ENCODE peak calls at places on chromosome 10, in nine cellular contexts. W, S, Q, A, T, D, F, N and L are unnamed samples.

GRCh38 chr10:17394854-17395253 is 59.5 kb downstream of the ST8SIA6 start:
- DNase-seq in W (no peak), S (no peak), Q (no peak), A (no peak), F (no peak), D (no peak), N (no peak), T (no peak), L (no peak)

GRCh38 chr10:114822771-114823463 is 1.3 kb downstream of the FHIP2A start:
- DNase-seq in D (peak), Q (no peak), N (no peak), F (no peak), W (no peak), T (no peak), S (peak), A (no peak), L (peak)

GRCh38 chr10:100101526-100102076 is 19.9 kb upstream of the CPN1 start:
- DNase-seq in D (peak), W (no peak), T (no peak), Q (no peak), F (no peak), S (peak), N (no peak), A (no peak), L (peak)

GRCh38 chr10:58943960-58944359 is 232.5 kb upstream of the PHYHIPL start:
- DNase-seq in A (no peak), F (no peak), T (no peak), D (no peak), W (no peak), Q (no peak), S (no peak), N (no peak), L (no peak)

GRCh38 chr10:2575460-2575859 is 491.9 kb upstream of the PFKP start:
- DNase-seq in S (no peak), Q (no peak), D (no peak), F (no peak), T (no peak), N (no peak), W (no peak), A (no peak), L (no peak)

GRCh38 chr10:10133271-10133670 is 884.4 kb upstream of the CELF2 start:
- DNase-seq in T (no peak), Q (no peak), N (no peak), A (no peak), W (no peak), S (no peak), D (no peak), F (no peak), L (no peak)

GRCh38 chr10:30671011-30671616 is 41.6 kb upstream of the LYZL2 start:
- DNase-seq in W (no peak), T (no peak), Q (no peak), D (peak), A (peak), F (no peak), S (peak), N (peak), L (peak)

GRCh38 chr10:19874791-19875190 is 58.6 kb downstream of the PLXDC2 start:
- DNase-seq in F (no peak), Q (no peak), T (no peak), D (no peak), S (peak), A (no peak), N (no peak), W (no peak), L (peak)

GRCh38 chr10:101778781-101779543 is 3.0 kb upstream of the FGF8 start:
- DNase-seq in Q (peak), F (no peak), A (peak), N (peak), S (peak), W (no peak), D (no peak), T (peak), L (no peak)

GRCh38 chr10:100745882-100746412 is 565 bp downstream of the PAX2 start:
- DNase-seq in T (no peak), W (no peak), D (no peak), A (no peak), F (no peak), S (no peak), Q (no peak), N (no peak), L (no peak)

GRCh38 chr10:45106257-45106856 is 105.6 kb downstream of the ZNF22 start:
- DNase-seq in T (no peak), S (no peak), W (no peak), N (no peak), F (no peak), A (no peak), D (no peak), Q (no peak), L (no peak)

GRCh38 chr10:45100429-45100828 is 99.7 kb downstream of the ZNF22 start:
- DNase-seq in N (no peak), Q (no peak), F (no peak), T (no peak), W (no peak), D (no peak), A (no peak), S (no peak), L (no peak)
- TF ChIP-seq CTCF in N (no peak), Q (no peak), F (no peak), T (no peak), W (no peak), D (no peak), A (no peak), S (no peak), L (no peak)

GRCh38 chr10:97000487-97001182 is 168.5 kb downstream of the LCOR start:
- DNase-seq in W (no peak), F (no peak), Q (no peak), D (no peak), A (no peak), N (peak), T (no peak), S (no peak), L (peak)
- TF ChIP-seq CTCF in W (no peak), F (no peak), Q (no peak), D (no peak), A (no peak), N (no peak), T (no peak), S (no peak), L (no peak)

GRCh38 chr10:103042908-103043307 is 124.8 kb downstream of the CNNM2 start:
- DNase-seq in A (no peak), T (no peak), F (no peak), Q (no peak), S (no peak), N (no peak), D (peak), W (no peak), L (no peak)
- TF ChIP-seq CTCF in A (no peak), T (no peak), F (no peak), Q (no peak), S (no peak), N (no peak), D (peak), W (no peak), L (no peak)

GRCh38 chr10:129501652-129502436 is 34.8 kb downstream of the MGMT start:
- DNase-seq in N (no peak), Q (peak), A (peak), W (no peak), F (no peak), D (no peak), S (no peak), T (peak), L (no peak)
- TF ChIP-seq CTCF in N (no peak), Q (no peak), A (no peak), W (no peak), F (no peak), D (no peak), S (no peak), T (no peak), L (no peak)

GRCh38 chr10:25666276-25666675 is 267.8 kb upstream of the MYO3A start:
- DNase-seq in W (no peak), F (no peak), S (no peak), Q (no peak), D (no peak), A (no peak), N (no peak), T (peak), L (peak)

GRCh38 chr10:25661632-25662031 is 272.4 kb upstream of the MYO3A start:
- DNase-seq in N (no peak), T (no peak), W (no peak), A (no peak), Q (no peak), F (no peak), D (no peak), S (no peak), L (no peak)
- TF ChIP-seq CTCF in N (no peak), T (no peak), W (no peak), A (no peak), Q (no peak), F (no peak), D (no peak), S (no peak), L (no peak)

DNA sequence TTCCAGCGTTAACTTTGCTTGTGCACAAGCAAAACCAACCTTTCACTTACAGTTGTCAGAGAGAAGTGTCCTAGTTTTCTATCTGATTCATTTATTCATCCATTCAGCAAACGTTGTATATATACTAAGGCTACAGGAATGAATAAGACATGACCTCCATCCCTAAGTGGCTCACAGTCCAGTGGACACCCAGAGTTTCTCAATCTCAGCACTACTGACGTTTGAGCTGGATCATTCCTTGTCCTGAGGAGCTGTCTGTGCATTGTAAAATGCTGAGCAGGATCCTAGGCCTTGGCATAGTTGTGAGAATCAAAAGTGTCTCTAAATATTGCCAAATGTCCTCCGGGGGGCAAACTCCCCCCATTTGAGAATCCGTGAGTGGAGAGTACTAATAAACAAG is 166.7 kb upstream of the PRKCQ start:
- DNase-seq in F (no peak), N (no peak), T (no peak), Q (no peak), A (no peak), W (no peak), S (peak), D (no peak), L (no peak)
- TF ChIP-seq CTCF in F (no peak), N (no peak), T (no peak), Q (no peak), A (no peak), W (no peak), S (no peak), D (no peak), L (no peak)

GRCh38 chr10:37268266-37268665 is 142.9 kb downstream of the ANKRD30A start:
- DNase-seq in D (no peak), Q (no peak), N (no peak), W (no peak), S (no peak), A (no peak), T (no peak), F (no peak), L (no peak)

DNA sequence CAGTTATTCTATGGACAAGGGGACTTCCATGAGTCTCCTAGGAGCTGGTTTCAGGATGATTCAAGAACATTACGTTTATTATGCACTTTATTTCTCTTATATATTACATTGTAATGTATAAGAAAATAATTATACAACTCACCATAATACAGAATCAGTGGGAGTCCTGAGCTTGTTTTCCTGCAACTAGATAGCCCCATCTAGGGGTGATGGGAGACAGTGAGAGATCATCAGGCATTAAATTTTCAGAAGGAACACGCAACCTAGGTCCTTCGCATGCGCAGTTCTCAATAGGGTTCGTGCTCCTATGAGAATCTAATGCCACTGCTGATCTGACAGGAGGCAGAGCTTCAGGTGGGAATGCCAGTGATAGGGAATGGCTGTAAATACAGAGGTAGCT is 137.9 kb downstream of the ANKRD30A start:
- DNase-seq in W (no peak), D (peak), N (no peak), F (no peak), Q (no peak), T (no peak), A (no peak), S (no peak), L (no peak)
- TF ChIP-seq CTCF in W (no peak), D (peak), N (no peak), F (no peak), Q (no peak), T (no peak), A (no peak), S (no peak), L (peak)

GRCh38 chr10:21888959-21889358 is 114.6 kb downstream of the DNAJC1 start:
- DNase-seq in T (no peak), Q (no peak), A (peak), F (no peak), S (no peak), N (no peak), W (no peak), D (no peak), L (no peak)
- TF ChIP-seq CTCF in T (no peak), Q (no peak), A (no peak), F (no peak), S (no peak), N (no peak), W (no peak), D (no peak), L (no peak)

DNA sequence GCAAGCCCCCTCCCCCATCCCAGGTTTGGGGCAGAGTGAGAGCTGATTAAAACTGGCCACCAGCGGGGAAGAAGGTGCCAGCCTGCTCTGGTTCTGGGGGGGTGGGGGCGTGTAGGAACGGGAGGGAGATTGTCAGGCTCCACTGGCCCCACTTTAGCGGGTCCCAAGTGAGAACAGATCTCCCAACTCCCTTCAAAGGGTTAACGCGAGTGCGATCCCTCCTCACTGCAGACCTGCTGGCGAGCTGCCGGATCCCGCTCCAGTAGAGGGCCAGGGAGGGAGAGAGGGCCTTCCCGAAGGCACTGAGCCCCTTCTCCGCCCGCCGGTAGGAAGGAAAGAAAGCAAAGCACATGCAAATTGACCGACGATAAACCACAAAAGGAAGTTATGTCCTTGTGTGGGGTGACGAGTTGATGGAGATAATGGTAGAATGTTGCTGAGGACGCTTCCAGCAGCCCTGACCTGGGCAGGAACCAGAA is 1.3 kb downstream of the NRG3 start:
- DNase-seq in T (peak), Q (no peak), N (peak), W (no peak), A (peak), D (no peak), S (no peak), F (no peak), L (no peak)
- TF ChIP-seq CTCF in T (no peak), Q (no peak), N (no peak), W (no peak), A (no peak), D (no peak), S (no peak), F (no peak), L (no peak)

DNA sequence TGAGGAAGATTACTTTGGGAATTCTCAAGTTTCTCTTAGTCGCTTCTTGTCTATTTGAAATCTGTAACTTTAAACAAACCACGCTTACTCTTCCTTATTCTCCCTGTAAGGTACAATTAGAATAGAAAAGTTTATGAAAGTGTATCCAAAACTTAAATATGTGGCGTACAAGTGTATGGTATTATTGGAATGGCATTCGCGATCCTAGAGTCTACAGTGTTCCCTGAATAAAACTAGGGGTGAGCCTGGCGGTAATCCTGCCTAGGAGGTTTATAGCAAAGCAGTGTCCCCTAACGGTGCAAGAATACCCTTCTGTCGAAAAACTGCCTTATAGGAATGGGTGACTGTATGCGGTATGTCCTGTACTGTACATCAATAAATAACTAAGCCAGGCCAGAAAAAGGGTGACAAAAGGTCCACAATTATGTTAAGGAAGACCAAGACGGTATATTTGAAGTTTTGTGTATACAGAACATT is 1.2 kb downstream of the TASOR2 start:
- DNase-seq in F (no peak), W (no peak), N (no peak), Q (no peak), A (no peak), D (no peak), T (no peak), S (peak), L (no peak)
- TF ChIP-seq CTCF in F (no peak), W (no peak), N (no peak), Q (no peak), A (peak), D (no peak), T (no peak), S (no peak), L (no peak)